ENCODE peak calls at places on chromosome 3, in eight cellular contexts. Z is brain microvascular endothelial cell, G is heart right ventricle, C is suprapubic skin, O is mesothelial cell of epicardium, P is fibroblast of lung, L is thoracic aorta, K is mammary epithelial cell. E is an unnamed sample.

GRCh38 chr3:43153189-43154083 is 47.6 kb upstream of the POMGNT2 start:
- DNase-seq in Z (no peak), G (peak; percentile 53), C (peak; percentile 72), O (no peak), P (peak; percentile 72), L (no peak), K (no peak), E (peak; percentile 72)

GRCh38 chr3:182136008-182136910 is 424.5 kb downstream of the SOX2 start:
- DNase-seq in Z (no peak), G (no peak), C (no peak), O (no peak), P (no peak), L (no peak), K (no peak), E (no peak)

GRCh38 chr3:148453764-148454163 is 243.9 kb upstream of the AGTR1 start:
- DNase-seq in Z (no peak), G (no peak), C (no peak), O (no peak), P (no peak), L (no peak), K (no peak), E (no peak)

GRCh38 chr3:66338927-66339326 is 118.1 kb downstream of the SLC25A26 start:
- DNase-seq in Z (peak; percentile 20), G (no peak), C (no peak), O (no peak), P (peak; percentile 78), L (no peak), K (no peak), E (no peak)

GRCh38 chr3:3998140-3998977 is 199.1 kb downstream of the LRRN1 start:
- DNase-seq in Z (peak; percentile 20), G (no peak), C (no peak), O (no peak), P (peak; percentile 45), L (no peak), K (peak; percentile 17), E (no peak)

GRCh38 chr3:23203651-23204111 is 554 bp downstream of the UBE2E2 start:
- DNase-seq in Z (peak; percentile 8), G (peak; percentile 17), C (peak; percentile 62), O (no peak), P (no peak), L (no peak), K (peak; percentile 41), E (no peak)

GRCh38 chr3:73493543-73494314 is 131.0 kb downstream of the PDZRN3 start:
- DNase-seq in Z (peak; percentile 67), G (no peak), C (no peak), O (no peak), P (peak; percentile 91), L (no peak), K (no peak), E (no peak)

GRCh38 chr3:9036327-9037112 is 73.2 kb upstream of the RAD18 start:
- DNase-seq in Z (no peak), G (peak; percentile 70), C (peak; percentile 82), O (no peak), P (peak; percentile 11), L (peak; percentile 6), K (no peak), E (no peak)

GRCh38 chr3:100463002-100463401 is 29.4 kb upstream of the TMEM45A start:
- DNase-seq in Z (peak; percentile 57), G (no peak), C (no peak), O (no peak), P (peak; percentile 59), L (no peak), K (peak; percentile 62), E (no peak)

GRCh38 chr3:45337839-45338470 is 50.4 kb upstream of the LARS2 start:
- DNase-seq in Z (no peak), G (no peak), C (no peak), O (no peak), P (no peak), L (no peak), K (no peak), E (no peak)

GRCh38 chr3:139434764-139435291 is 41.5 kb downstream of the RBP2 start:
- DNase-seq in Z (peak; percentile 20), G (peak; percentile 16), C (no peak), O (no peak), P (no peak), L (no peak), K (peak; percentile 92), E (no peak)
- TF ChIP-seq CTCF in Z (no peak), G (no peak), C (no peak), O (no peak), P (no peak), L (no peak), K (peak; percentile 31), E (no peak)

GRCh38 chr3:170419301-170420087 is 826 bp downstream of the CLDN11 start:
- DNase-seq in Z (no peak), G (peak; percentile 19), C (peak; percentile 75), O (peak; percentile 29), P (peak; percentile 54), L (no peak), K (no peak), E (no peak)

GRCh38 chr3:170421147-170421641 is 2.5 kb downstream of the CLDN11 start:
- DNase-seq in Z (no peak), G (no peak), C (peak; percentile 69), O (no peak), P (peak; percentile 50), L (no peak), K (no peak), E (no peak)

GRCh38 chr3:170417090-170417489 is 1.6 kb upstream of the CLDN11 start:
- DNase-seq in Z (no peak), G (no peak), C (no peak), O (no peak), P (no peak), L (no peak), K (no peak), E (no peak)

GRCh38 chr3:170420307-170420821 is 1.7 kb downstream of the CLDN11 start:
- DNase-seq in Z (no peak), G (no peak), C (no peak), O (no peak), P (peak; percentile 54), L (no peak), K (no peak), E (no peak)

DNA sequence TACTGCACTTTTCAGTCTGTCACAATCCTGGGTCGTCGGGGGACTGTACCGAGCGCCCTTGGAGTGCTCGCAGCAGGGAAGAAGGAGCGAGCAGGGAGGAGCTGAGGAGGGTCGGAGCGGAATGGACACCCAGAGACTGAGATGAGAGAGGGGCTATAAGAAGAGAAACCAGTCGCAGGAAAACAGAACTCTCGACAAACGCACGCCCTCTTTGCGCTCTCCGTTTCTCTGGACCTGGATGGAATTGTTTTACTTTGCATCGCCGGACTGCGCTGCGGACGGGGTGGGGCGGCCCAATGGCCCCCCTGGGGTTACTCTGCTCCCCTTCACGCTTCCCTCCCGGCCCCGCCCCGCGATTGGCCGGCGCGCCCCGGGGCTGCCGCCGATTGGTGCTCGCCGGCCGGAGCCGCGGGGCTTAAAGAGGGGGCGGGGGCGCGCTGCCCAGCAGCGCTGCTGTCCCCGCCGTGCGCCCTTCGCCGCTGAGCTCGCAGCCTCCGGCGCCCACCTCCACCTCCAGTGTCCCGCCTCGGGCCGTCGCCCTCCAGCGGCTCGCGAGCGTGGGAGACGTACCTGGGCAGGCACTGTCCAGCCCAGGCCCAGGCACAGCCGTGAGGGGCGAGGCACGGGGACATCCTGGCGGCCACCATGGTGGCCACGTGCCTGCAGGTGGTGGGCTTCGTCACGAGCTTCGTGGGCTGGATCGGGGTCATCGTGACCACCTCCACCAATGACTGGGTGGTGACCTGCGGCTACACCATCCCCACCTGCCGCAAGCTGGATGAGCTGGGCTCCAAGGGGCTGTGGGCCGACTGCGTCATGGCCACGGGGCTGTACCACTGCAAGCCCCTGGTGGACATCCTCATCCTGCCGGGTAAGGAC is at the start of gene CLDN11:
- DNase-seq in Z (no peak), G (peak; percentile 37), C (peak; percentile 76), O (no peak), P (peak; percentile 63), L (no peak), K (no peak), E (no peak)
- TF ChIP-seq CTCF in Z (peak; percentile 48), G (no peak), C (no peak), O (no peak), P (peak; percentile 37), L (no peak), K (no peak), E (no peak)

GRCh38 chr3:50204804-50205718 is at the start of gene SLC38A3:
- DNase-seq in Z (no peak), G (peak; percentile 47), C (no peak), O (no peak), P (no peak), L (no peak), K (no peak), E (no peak)

GRCh38 chr3:50202353-50203112 is 2.5 kb upstream of the SLC38A3 start:
- DNase-seq in Z (no peak), G (no peak), C (no peak), O (no peak), P (no peak), L (no peak), K (no peak), E (no peak)

GRCh38 chr3:50204052-50204803 is 843 bp upstream of the SLC38A3 start:
- DNase-seq in Z (no peak), G (no peak), C (no peak), O (no peak), P (no peak), L (no peak), K (no peak), E (no peak)

GRCh38 chr3:50203113-50203852 is 1.8 kb upstream of the SLC38A3 start:
- DNase-seq in Z (no peak), G (no peak), C (no peak), O (no peak), P (no peak), L (no peak), K (no peak), E (no peak)

GRCh38 chr3:50201573-50202315 is 3.3 kb upstream of the SLC38A3 start:
- DNase-seq in Z (no peak), G (no peak), C (no peak), O (no peak), P (no peak), L (no peak), K (no peak), E (no peak)
- TF ChIP-seq CTCF in Z (no peak), G (no peak), C (no peak), O (no peak), P (no peak), L (no peak), K (no peak), E (no peak)

GRCh38 chr3:108090701-108091497 is at the start of gene CD47:
- DNase-seq in Z (peak; percentile 81), G (peak; percentile 98), C (peak; percentile 97), O (peak; percentile 94), P (peak; percentile 88), L (peak; percentile 70), K (peak; percentile 86), E (peak; percentile 75)
- TF ChIP-seq CTCF in Z (no peak), G (no peak), C (no peak), O (no peak), P (no peak), L (no peak), K (no peak), E (no peak)

DNA sequence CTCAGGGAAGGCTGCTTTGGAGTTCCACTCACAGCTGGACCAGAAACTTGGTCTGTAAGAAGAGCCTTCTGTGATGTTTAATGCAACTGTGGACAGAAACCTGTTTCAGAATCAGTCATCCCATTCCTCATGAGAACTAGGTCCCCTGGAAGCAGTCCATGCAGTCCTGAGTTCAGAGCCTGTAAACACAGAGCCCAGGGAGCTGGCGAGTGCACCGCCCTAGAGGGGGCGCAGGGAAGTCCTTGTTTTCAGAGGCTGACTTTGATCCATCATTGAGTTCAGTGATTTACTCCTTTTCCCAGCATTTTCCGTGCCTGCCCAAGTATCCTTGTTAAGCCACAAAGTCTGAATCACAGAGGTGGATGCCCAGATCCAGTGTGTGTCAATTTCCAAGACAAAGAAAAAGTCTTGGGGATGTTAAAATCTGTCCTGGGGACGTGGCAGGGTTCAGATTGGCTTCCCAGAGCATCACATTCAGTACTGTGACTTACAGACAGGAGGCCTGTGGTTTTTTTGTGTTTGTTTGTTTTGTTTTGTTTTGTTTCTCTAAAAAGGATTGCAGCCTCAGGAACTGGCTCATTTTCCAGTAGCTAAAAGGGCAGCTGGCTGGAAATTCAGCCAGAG is 9.8 kb upstream of the TXNRD3 start:
- DNase-seq in Z (no peak), G (no peak), C (no peak), O (no peak), P (peak; percentile 60), L (no peak), K (no peak), E (no peak)
- TF ChIP-seq CTCF in Z (peak; percentile 43), G (no peak), C (no peak), O (no peak), P (no peak), L (no peak), K (no peak), E (no peak)